ENCODE peak calls at places on chromosome 12, in nine cellular contexts. J is cardiac muscle cell; A is lung; Q is heart right ventricle; U is AG04450; W is naive thymus-derived CD4-positive, alpha-beta T cell; C is RWPE2; S is psoas muscle; Y is kidney. K is an unnamed sample.

GRCh38 chr12:49907352-49907751 is 3.7 kb upstream of the FAIM2 start:
- DNase-seq in Y (peak; percentile 26), J (no peak), C (no peak), Q (no peak), W (no peak), A (no peak), S (no peak), U (no peak), K (no peak)

GRCh38 chr12:21073822-21074460 is 57.1 kb upstream of the SLCO1B1 start:
- DNase-seq in J (no peak), C (peak; percentile 52), Y (no peak), W (no peak), S (no peak), U (no peak), Q (no peak), A (no peak), K (peak; percentile 46)

GRCh38 chr12:121628037-121628436 is 1.7 kb downstream of the ORAI1 start:
- DNase-seq in Y (no peak), U (no peak), J (no peak), S (no peak), A (no peak), Q (no peak), C (no peak), W (no peak), K (no peak)

GRCh38 chr12:47097276-47097896 is 17.6 kb upstream of the AMIGO2 start:
- DNase-seq in A (no peak), J (no peak), S (no peak), Y (no peak), W (no peak), U (no peak), C (no peak), Q (no peak), K (peak; percentile 26)

GRCh38 chr12:62658910-62659309 is 192.3 kb downstream of the MON2 start:
- DNase-seq in A (no peak), J (no peak), W (no peak), U (no peak), Q (no peak), Y (no peak), C (no peak), S (no peak), K (peak; percentile 41)

GRCh38 chr12:131950182-131950913 is 606 bp downstream of the EP400 start:
- DNase-seq in Y (peak; percentile 85), J (peak; percentile 10), S (peak; percentile 37), Q (no peak), W (no peak), U (no peak), A (no peak), C (no peak), K (peak; percentile 61)

GRCh38 chr12:1845886-1846285 is 25.5 kb downstream of the LRTM2 start:
- DNase-seq in S (no peak), W (no peak), C (peak; percentile 24), Y (no peak), U (no peak), A (no peak), Q (no peak), J (no peak), K (no peak)

GRCh38 chr12:22687677-22688076 is 62.7 kb downstream of the ETNK1 start:
- DNase-seq in J (peak; percentile 62), W (no peak), C (no peak), Y (no peak), Q (no peak), U (no peak), A (no peak), S (no peak), K (peak; percentile 79)

GRCh38 chr12:116798719-116799118 is 60.6 kb downstream of the RNFT2 start:
- DNase-seq in Q (no peak), C (no peak), Y (no peak), U (no peak), W (no peak), A (no peak), S (no peak), J (no peak), K (no peak)

GRCh38 chr12:12357697-12358476 is 1.0 kb downstream of the BORCS5 start:
- DNase-seq in Y (no peak), C (no peak), Q (no peak), A (no peak), U (no peak), J (peak; percentile 42), W (peak; percentile 41), S (no peak), K (peak; percentile 79)

GRCh38 chr12:66301944-66302826 is at the start of gene HELB:
- DNase-seq in Y (peak; percentile 99), A (peak; percentile 99), S (peak; percentile 96), J (peak; percentile 97), U (peak; percentile 87), W (peak; percentile 85), Q (peak; percentile 98), C (peak; percentile 97), K (peak; percentile 98)

GRCh38 chr12:46450279-46450748 is 77.7 kb upstream of the SLC38A2 start:
- DNase-seq in J (peak; percentile 52), Q (peak; percentile 67), A (peak; percentile 59), Y (peak; percentile 90), W (no peak), C (peak; percentile 60), S (peak; percentile 58), U (no peak), K (no peak)

GRCh38 chr12:91511795-91512420 is 329.3 kb upstream of the DCN start:
- DNase-seq in A (no peak), S (no peak), U (no peak), C (no peak), W (no peak), Y (no peak), J (no peak), Q (no peak), K (no peak)

GRCh38 chr12:91513354-91513753 is 330.7 kb upstream of the DCN start:
- DNase-seq in J (peak; percentile 1), Q (no peak), W (no peak), S (no peak), A (no peak), C (no peak), Y (no peak), U (no peak), K (peak; percentile 1)

DNA sequence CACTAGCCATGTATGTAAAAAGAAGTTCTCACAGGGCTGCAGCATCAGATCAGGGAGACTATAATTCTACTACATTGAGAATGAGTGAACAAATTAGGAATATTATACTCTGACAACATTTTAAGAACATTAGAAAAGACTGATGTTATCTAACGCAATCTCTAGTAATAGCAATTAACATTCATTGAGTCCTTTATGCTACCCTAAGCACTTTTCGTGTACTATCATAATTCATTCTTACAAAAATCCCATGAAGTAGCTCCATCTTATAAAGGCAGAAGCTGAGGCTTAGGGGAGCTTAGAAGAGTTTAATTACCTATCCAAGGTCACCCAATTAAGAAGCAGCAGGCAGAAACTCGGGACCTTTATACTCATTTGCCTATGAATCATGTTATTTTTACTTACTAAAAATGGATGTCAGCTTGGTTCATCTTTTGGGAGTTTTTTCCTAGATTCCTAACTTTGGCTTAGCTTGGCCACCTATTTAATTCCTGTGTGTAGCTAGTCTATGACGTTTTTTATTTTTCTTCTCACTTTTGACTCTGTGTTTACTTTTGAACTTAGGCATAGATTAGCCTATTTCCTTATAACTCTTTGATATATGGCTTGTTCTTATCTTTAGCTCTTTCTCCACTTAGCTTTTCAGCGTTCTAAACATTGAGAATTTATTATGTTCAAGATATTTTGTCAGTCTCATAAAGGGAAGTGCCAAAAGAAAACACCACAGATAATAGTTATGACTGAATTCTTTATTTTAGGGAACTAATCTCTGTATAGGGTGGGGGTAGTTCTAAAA is 333.5 kb upstream of the DCN start:
- DNase-seq in U (no peak), C (no peak), Q (no peak), A (no peak), W (no peak), Y (no peak), J (no peak), S (no peak), K (no peak)
- H3K4me3 ChIP-seq in U (no peak overlapping the region), C (no peak overlapping the region), Q (no peak overlapping the region), A (no peak overlapping the region), W (no peak overlapping the region), Y (no peak overlapping the region), J (no peak overlapping the region), S (no peak overlapping the region), K (no peak overlapping the region)

GRCh38 chr12:129687731-129688130 is 216.1 kb downstream of the TMEM132D start:
- DNase-seq in S (no peak), C (no peak), W (no peak), Y (no peak), A (no peak), J (no peak), Q (no peak), U (no peak), K (no peak)
- H3K9me3 ChIP-seq in S (no peaks in the 10 kb centered on the region), C (peaks cover 7% of the 10 kb centered on the region), W (no peaks in the 10 kb centered on the region), Y (peaks cover 6% of the 10 kb centered on the region), A (peaks cover 11% of the 10 kb centered on the region), J (no peaks in the 10 kb centered on the region), Q (no peaks in the 10 kb centered on the region), U (peaks cover 17% of the 10 kb centered on the region), K (no peaks in the 10 kb centered on the region)

DNA sequence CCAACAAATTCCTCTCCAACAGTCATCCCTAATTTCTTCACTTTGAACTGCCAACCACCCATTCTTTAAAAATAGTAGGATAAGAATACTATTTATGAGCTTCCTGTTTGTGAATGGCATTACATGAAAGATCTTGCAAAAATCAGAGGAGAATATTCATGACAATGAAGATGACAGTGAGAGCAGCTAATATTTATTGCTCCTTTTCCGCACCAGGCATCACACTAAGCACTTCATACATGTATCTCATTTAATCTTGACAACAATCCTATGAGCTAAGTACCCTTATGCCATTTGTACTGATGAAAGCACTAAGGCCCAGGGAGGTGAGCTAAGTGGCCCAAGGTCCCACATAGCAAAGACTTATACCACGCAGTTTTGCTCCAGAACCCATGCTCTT is 37.3 kb upstream of the CAPRIN2 start:
- DNase-seq in Y (no peak), S (no peak), A (no peak), W (no peak), Q (no peak), C (no peak), J (no peak), U (no peak), K (no peak)
- H3K27ac ChIP-seq in Y (no peak overlapping the region), S (peak overlapping the region; percentile 76), A (no peak overlapping the region), W (no peak overlapping the region), Q (no peak overlapping the region), C (peak overlapping the region; percentile 99), J (no peak overlapping the region), U (no peak overlapping the region), K (peak overlapping the region; percentile 97)

DNA sequence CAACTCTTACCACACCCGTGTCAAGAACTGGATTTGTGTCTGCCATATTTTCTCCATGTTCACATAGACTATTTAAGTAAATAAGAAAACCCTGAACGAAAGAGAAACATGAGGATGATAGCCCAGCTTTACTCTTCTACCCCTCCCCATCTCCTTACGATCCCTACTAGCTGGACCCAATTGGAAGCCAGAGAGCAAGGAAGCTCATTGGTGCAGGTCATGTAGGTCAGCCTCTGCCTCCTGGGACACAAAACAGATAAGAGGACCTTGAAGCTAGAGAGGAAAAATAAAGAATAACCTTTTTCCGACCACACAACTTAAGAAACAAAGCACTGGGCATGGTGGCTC is 124.6 kb upstream of the ATF7IP start:
- DNase-seq in C (no peak), S (no peak), W (no peak), Y (no peak), A (no peak), U (no peak), J (no peak), Q (no peak), K (no peak)
- H3K4me3 ChIP-seq in C (no peak overlapping the region), S (no peak overlapping the region), W (no peak overlapping the region), Y (no peak overlapping the region), A (no peak overlapping the region), U (no peak overlapping the region), J (no peak overlapping the region), Q (no peak overlapping the region), K (no peak overlapping the region)

GRCh38 chr12:48473061-48473460 is 702 bp downstream of the ANP32D start:
- DNase-seq in S (no peak), Y (no peak), C (no peak), W (no peak), U (no peak), J (no peak), Q (no peak), A (no peak), K (no peak)

GRCh38 chr12:48472259-48472658 is at the start of gene ANP32D:
- DNase-seq in W (no peak), C (no peak), J (no peak), A (no peak), Q (no peak), S (no peak), U (no peak), Y (no peak), K (no peak)
- H3K9me3 ChIP-seq in W (no peaks in the 10 kb centered on the region), C (peaks cover 6% of the 10 kb centered on the region), J (no peaks in the 10 kb centered on the region), A (peaks cover 4% of the 10 kb centered on the region), Q (no peaks in the 10 kb centered on the region), S (peaks cover 24% of the 10 kb centered on the region), U (no peaks in the 10 kb centered on the region), Y (peaks cover 7% of the 10 kb centered on the region), K (no peaks in the 10 kb centered on the region)

K was measured in GM23248.